ENCODE peak calls at places on chromosome 5, in nine cellular contexts. One of them, this sample, is unnamed. For H3K4me1, the result is how much of the 10 kb centered on the place peaks cover.

GRCh38 chr5:161549106-161549505 is 2.6 kb upstream of the GABRB2 start:
- DNase-seq in ovary: no peak
- DNase-seq in lower lobe of right lung: no peak
- DNase-seq in astrocyte: peak
- DNase-seq in heart right ventricle: no peak
- DNase-seq in OCI-LY7: no peak
- DNase-seq in upper lobe of right lung: no peak
- DNase-seq in IMR-90: no peak
- DNase-seq in PC-9: no peak
- DNase-seq in this sample: no peak

GRCh38 chr5:163943546-163943945 is 438.1 kb downstream of the MAT2B start:
- DNase-seq in ovary: no peak
- DNase-seq in lower lobe of right lung: no peak
- DNase-seq in astrocyte: peak
- DNase-seq in heart right ventricle: no peak
- DNase-seq in OCI-LY7: no peak
- DNase-seq in upper lobe of right lung: no peak
- DNase-seq in IMR-90: peak
- DNase-seq in PC-9: no peak
- DNase-seq in this sample: no peak

GRCh38 chr5:147752666-147753290 is 29.8 kb downstream of the JAKMIP2 start:
- DNase-seq in ovary: no peak
- DNase-seq in lower lobe of right lung: no peak
- DNase-seq in astrocyte: no peak
- DNase-seq in heart right ventricle: no peak
- DNase-seq in OCI-LY7: no peak
- DNase-seq in upper lobe of right lung: no peak
- DNase-seq in IMR-90: no peak
- DNase-seq in PC-9: no peak
- DNase-seq in this sample: no peak

GRCh38 chr5:14733661-14734060 is 69.1 kb downstream of the OTULIN start:
- DNase-seq in ovary: no peak
- DNase-seq in lower lobe of right lung: no peak
- DNase-seq in astrocyte: no peak
- DNase-seq in heart right ventricle: no peak
- DNase-seq in OCI-LY7: no peak
- DNase-seq in upper lobe of right lung: no peak
- DNase-seq in IMR-90: no peak
- DNase-seq in PC-9: no peak
- DNase-seq in this sample: no peak

GRCh38 chr5:43315262-43315661 is 2.0 kb upstream of the HMGCS1 start:
- DNase-seq in ovary: no peak
- DNase-seq in lower lobe of right lung: no peak
- DNase-seq in astrocyte: peak
- DNase-seq in heart right ventricle: no peak
- DNase-seq in OCI-LY7: no peak
- DNase-seq in upper lobe of right lung: no peak
- DNase-seq in IMR-90: peak
- DNase-seq in PC-9: peak
- DNase-seq in this sample: no peak

GRCh38 chr5:126274396-126274795 is 148.8 kb upstream of the GRAMD2B start:
- DNase-seq in ovary: no peak
- DNase-seq in lower lobe of right lung: no peak
- DNase-seq in astrocyte: no peak
- DNase-seq in heart right ventricle: no peak
- DNase-seq in OCI-LY7: no peak
- DNase-seq in upper lobe of right lung: no peak
- DNase-seq in IMR-90: no peak
- DNase-seq in PC-9: no peak
- DNase-seq in this sample: no peak

GRCh38 chr5:172860520-172861443 is 26.7 kb downstream of the ERGIC1 start:
- DNase-seq in ovary: peak
- DNase-seq in lower lobe of right lung: peak
- DNase-seq in astrocyte: peak
- DNase-seq in heart right ventricle: peak
- DNase-seq in OCI-LY7: no peak
- DNase-seq in upper lobe of right lung: peak
- DNase-seq in IMR-90: peak
- DNase-seq in PC-9: peak
- DNase-seq in this sample: peak

GRCh38 chr5:168870914-168871313 is 291.7 kb upstream of the PANK3 start:
- DNase-seq in ovary: no peak
- DNase-seq in lower lobe of right lung: no peak
- DNase-seq in astrocyte: no peak
- DNase-seq in heart right ventricle: no peak
- DNase-seq in OCI-LY7: no peak
- DNase-seq in upper lobe of right lung: no peak
- DNase-seq in IMR-90: no peak
- DNase-seq in PC-9: no peak
- DNase-seq in this sample: no peak

GRCh38 chr5:68875351-68875750 is 218.5 kb upstream of the SLC30A5 start:
- DNase-seq in ovary: no peak
- DNase-seq in lower lobe of right lung: no peak
- DNase-seq in astrocyte: no peak
- DNase-seq in heart right ventricle: no peak
- DNase-seq in OCI-LY7: no peak
- DNase-seq in upper lobe of right lung: no peak
- DNase-seq in IMR-90: no peak
- DNase-seq in PC-9: no peak
- DNase-seq in this sample: no peak

GRCh38 chr5:151151263-151151660 is 6.3 kb downstream of the ANXA6 start:
- DNase-seq in ovary: no peak
- DNase-seq in lower lobe of right lung: no peak
- DNase-seq in astrocyte: no peak
- DNase-seq in heart right ventricle: no peak
- DNase-seq in OCI-LY7: no peak
- DNase-seq in upper lobe of right lung: no peak
- DNase-seq in IMR-90: no peak
- DNase-seq in PC-9: no peak
- DNase-seq in this sample: no peak
- H3K4me1 ChIP-seq in ovary: under half
- H3K4me1 ChIP-seq in lower lobe of right lung: half or more
- H3K4me1 ChIP-seq in astrocyte: under half
- H3K4me1 ChIP-seq in heart right ventricle: half or more
- H3K4me1 ChIP-seq in OCI-LY7: half or more
- H3K4me1 ChIP-seq in upper lobe of right lung: half or more
- H3K4me1 ChIP-seq in IMR-90: under half
- H3K4me1 ChIP-seq in PC-9: under half
- H3K4me1 ChIP-seq in this sample: under half

DNA sequence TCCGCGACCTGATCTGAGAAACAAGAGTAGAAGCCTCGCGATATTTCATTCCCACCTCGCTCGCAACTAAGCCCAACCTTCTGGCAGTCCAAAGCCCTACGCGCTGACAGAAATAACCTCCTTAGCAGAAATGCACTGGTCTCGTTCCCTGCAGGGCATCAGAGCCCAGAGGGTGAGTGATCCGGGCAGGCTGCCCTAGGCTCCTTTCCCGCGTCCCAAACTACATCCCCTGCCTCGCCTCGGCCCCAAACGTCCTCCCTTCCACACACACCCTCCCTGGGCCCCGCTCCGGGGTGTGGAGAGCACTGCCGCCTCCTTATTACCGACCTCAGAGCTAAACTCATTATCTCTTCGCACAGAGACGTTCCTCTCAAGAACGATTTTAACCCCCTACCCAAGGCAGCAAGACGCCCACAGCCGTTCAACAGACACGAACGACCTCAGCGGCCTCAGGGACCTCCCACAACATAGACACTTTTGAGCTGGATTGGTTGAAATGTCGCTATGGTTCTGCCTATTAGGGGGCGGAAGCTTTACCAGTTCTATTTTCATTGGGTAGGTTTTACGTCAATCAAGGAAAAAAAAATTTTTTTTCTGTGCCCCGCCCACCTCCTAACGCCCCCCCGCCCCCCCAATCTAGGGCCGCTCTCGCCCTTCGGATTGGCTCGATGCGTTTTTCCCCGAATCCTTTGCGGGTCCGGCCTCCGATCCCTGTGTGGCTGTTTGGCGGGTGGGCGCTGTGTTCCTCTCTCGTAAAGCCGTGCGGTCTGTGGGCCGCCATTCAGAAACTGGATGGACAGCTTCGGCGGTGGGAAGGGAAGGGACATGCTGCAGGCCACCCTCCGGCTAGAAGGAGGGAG is at the start of gene CETN3:
- DNase-seq in ovary: peak
- DNase-seq in lower lobe of right lung: peak
- DNase-seq in astrocyte: peak
- DNase-seq in heart right ventricle: peak
- DNase-seq in OCI-LY7: peak
- DNase-seq in upper lobe of right lung: peak
- DNase-seq in IMR-90: peak
- DNase-seq in PC-9: peak
- DNase-seq in this sample: peak
- TF ChIP-seq CTCF in ovary: no peak
- TF ChIP-seq CTCF in lower lobe of right lung: peak
- TF ChIP-seq CTCF in astrocyte: no peak
- TF ChIP-seq CTCF in heart right ventricle: no peak
- TF ChIP-seq CTCF in OCI-LY7: no peak
- TF ChIP-seq CTCF in upper lobe of right lung: no peak
- TF ChIP-seq CTCF in IMR-90: no peak
- TF ChIP-seq CTCF in PC-9: no peak
- TF ChIP-seq CTCF in this sample: no peak

DNA sequence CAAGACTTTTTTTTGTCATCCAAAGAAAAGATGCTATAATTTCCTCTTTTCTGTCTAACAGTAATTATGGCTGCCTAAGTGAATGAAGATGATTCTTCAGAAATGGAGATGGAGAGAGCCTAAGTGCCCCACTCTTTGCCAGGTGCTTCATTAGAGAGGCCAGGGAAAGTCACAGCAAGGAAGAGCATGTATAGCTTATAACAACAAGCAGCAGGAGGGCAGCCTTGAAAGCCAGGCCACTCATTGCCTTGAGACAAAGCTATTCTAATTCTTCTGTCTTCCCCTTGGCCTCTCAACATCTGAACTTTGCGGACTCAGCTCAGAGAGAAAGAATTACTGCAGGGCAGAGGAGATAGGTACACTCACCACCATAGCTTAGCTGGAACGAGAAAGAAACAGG is 112.0 kb upstream of the ZNF366 start:
- DNase-seq in ovary: no peak
- DNase-seq in lower lobe of right lung: no peak
- DNase-seq in astrocyte: no peak
- DNase-seq in heart right ventricle: no peak
- DNase-seq in OCI-LY7: no peak
- DNase-seq in upper lobe of right lung: no peak
- DNase-seq in IMR-90: no peak
- DNase-seq in PC-9: no peak
- DNase-seq in this sample: no peak
- H3K4me1 ChIP-seq in ovary: under half
- H3K4me1 ChIP-seq in lower lobe of right lung: under half
- H3K4me1 ChIP-seq in astrocyte: under half
- H3K4me1 ChIP-seq in heart right ventricle: under half
- H3K4me1 ChIP-seq in OCI-LY7: under half
- H3K4me1 ChIP-seq in upper lobe of right lung: under half
- H3K4me1 ChIP-seq in IMR-90: under half
- H3K4me1 ChIP-seq in PC-9: under half
- H3K4me1 ChIP-seq in this sample: under half

DNA sequence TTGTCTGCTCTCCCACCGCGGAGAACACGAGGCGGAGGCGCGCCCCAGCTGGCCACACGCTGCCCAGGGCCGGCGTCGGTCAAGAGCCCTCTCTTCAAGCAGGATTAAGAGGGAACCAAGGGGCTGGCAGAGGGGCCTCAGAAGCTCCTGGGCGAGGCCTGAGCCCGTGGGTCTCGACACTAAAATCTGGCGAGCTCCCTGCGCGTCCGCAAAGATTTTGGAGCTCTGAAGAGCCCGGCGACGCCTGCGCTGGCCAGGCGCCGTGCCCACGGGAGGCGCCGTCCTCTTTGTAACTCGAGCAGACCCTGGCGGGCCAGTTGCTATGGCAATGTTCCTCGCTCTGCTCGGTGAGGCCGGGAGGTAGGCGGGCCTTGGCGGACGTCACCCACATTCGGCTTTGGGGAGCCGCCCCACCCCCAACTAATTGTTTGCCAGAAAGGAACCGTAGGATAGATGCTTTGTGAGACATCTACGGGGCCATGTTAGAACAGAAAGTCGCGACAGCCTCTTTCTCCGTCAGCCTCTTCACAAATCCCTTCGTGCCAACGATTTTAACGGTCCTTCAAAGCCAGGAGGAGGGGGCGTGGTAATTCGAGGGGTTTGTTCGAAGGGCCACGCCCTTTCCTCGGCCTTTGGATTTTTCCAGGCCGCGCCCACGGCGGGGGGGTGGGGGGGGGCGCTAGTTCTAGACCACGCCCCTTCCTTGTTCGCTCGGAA is 735 bp upstream of the CNOT8 start:
- DNase-seq in ovary: peak
- DNase-seq in lower lobe of right lung: peak
- DNase-seq in astrocyte: peak
- DNase-seq in heart right ventricle: peak
- DNase-seq in OCI-LY7: peak
- DNase-seq in upper lobe of right lung: peak
- DNase-seq in IMR-90: peak
- DNase-seq in PC-9: peak
- DNase-seq in this sample: peak
- TF ChIP-seq CTCF in ovary: peak
- TF ChIP-seq CTCF in lower lobe of right lung: peak
- TF ChIP-seq CTCF in astrocyte: no peak
- TF ChIP-seq CTCF in heart right ventricle: no peak
- TF ChIP-seq CTCF in OCI-LY7: no peak
- TF ChIP-seq CTCF in upper lobe of right lung: peak
- TF ChIP-seq CTCF in IMR-90: peak
- TF ChIP-seq CTCF in PC-9: no peak
- TF ChIP-seq CTCF in this sample: no peak

GRCh38 chr5:125054106-125054505 is 307.7 kb upstream of the ZNF608 start:
- DNase-seq in ovary: no peak
- DNase-seq in lower lobe of right lung: no peak
- DNase-seq in astrocyte: no peak
- DNase-seq in heart right ventricle: no peak
- DNase-seq in OCI-LY7: no peak
- DNase-seq in upper lobe of right lung: no peak
- DNase-seq in IMR-90: peak
- DNase-seq in PC-9: no peak
- DNase-seq in this sample: no peak

GRCh38 chr5:125058185-125058826 is 311.9 kb upstream of the ZNF608 start:
- DNase-seq in ovary: no peak
- DNase-seq in lower lobe of right lung: no peak
- DNase-seq in astrocyte: no peak
- DNase-seq in heart right ventricle: no peak
- DNase-seq in OCI-LY7: no peak
- DNase-seq in upper lobe of right lung: no peak
- DNase-seq in IMR-90: peak
- DNase-seq in PC-9: no peak
- DNase-seq in this sample: no peak

GRCh38 chr5:125059255-125060050 is 313.0 kb upstream of the ZNF608 start:
- DNase-seq in ovary: no peak
- DNase-seq in lower lobe of right lung: no peak
- DNase-seq in astrocyte: peak
- DNase-seq in heart right ventricle: no peak
- DNase-seq in OCI-LY7: no peak
- DNase-seq in upper lobe of right lung: no peak
- DNase-seq in IMR-90: peak
- DNase-seq in PC-9: no peak
- DNase-seq in this sample: no peak

GRCh38 chr5:125053179-125053578 is 306.7 kb upstream of the ZNF608 start:
- DNase-seq in ovary: no peak
- DNase-seq in lower lobe of right lung: no peak
- DNase-seq in astrocyte: no peak
- DNase-seq in heart right ventricle: no peak
- DNase-seq in OCI-LY7: no peak
- DNase-seq in upper lobe of right lung: no peak
- DNase-seq in IMR-90: no peak
- DNase-seq in PC-9: no peak
- DNase-seq in this sample: no peak

GRCh38 chr5:125056641-125057345 is 310.4 kb upstream of the ZNF608 start:
- DNase-seq in ovary: no peak
- DNase-seq in lower lobe of right lung: no peak
- DNase-seq in astrocyte: no peak
- DNase-seq in heart right ventricle: no peak
- DNase-seq in OCI-LY7: peak
- DNase-seq in upper lobe of right lung: no peak
- DNase-seq in IMR-90: no peak
- DNase-seq in PC-9: no peak
- DNase-seq in this sample: no peak
- H3K4me1 ChIP-seq in ovary: under half
- H3K4me1 ChIP-seq in lower lobe of right lung: under half
- H3K4me1 ChIP-seq in astrocyte: under half
- H3K4me1 ChIP-seq in heart right ventricle: under half
- H3K4me1 ChIP-seq in OCI-LY7: under half
- H3K4me1 ChIP-seq in upper lobe of right lung: under half
- H3K4me1 ChIP-seq in IMR-90: under half
- H3K4me1 ChIP-seq in PC-9: under half
- H3K4me1 ChIP-seq in this sample: under half

This sample was measured in suprapubic skin.